ENCODE peak calls at places on chromosomes 3 and 15, in six cellular contexts. I, R, L, M, E and K are unnamed samples.

GRCh38 chr3:59764131-59764530 is 714.3 kb upstream of the CFAP20DC start:
- DNase-seq in I (no peak), R (peak), L (no peak), M (no peak), E (no peak), K (no peak)

GRCh38 chr15:97761124-97761523 is 199.4 kb upstream of the ARRDC4 start:
- DNase-seq in I (no peak), R (no peak), L (no peak), M (no peak), E (no peak), K (no peak)

GRCh38 chr3:197820550-197821335 is 29.7 kb downstream of the LRCH3 start:
- DNase-seq in I (no peak), R (no peak), L (no peak), M (no peak), E (no peak), K (no peak)

GRCh38 chr15:70535071-70535954 is 228.0 kb downstream of the UACA start:
- DNase-seq in I (no peak), R (no peak), L (no peak), M (no peak), E (no peak), K (no peak)

GRCh38 chr3:179853176-179853575 is 183.6 kb downstream of the PEX5L start:
- DNase-seq in I (no peak), R (peak), L (no peak), M (peak), E (no peak), K (no peak)

GRCh38 chr3:142211034-142211433 is 14.4 kb downstream of the GK5 start:
- DNase-seq in I (no peak), R (no peak), L (peak), M (peak), E (no peak), K (peak)

GRCh38 chr15:57610130-57610529 is 18.4 kb downstream of the MYZAP start:
- DNase-seq in I (no peak), R (peak), L (peak), M (peak), E (no peak), K (no peak)

GRCh38 chr3:112228786-112229185 is 65.2 kb downstream of the SLC9C1 start:
- DNase-seq in I (no peak), R (no peak), L (no peak), M (no peak), E (no peak), K (no peak)

GRCh38 chr3:33687406-33688010 is 30.5 kb downstream of the CLASP2 start:
- DNase-seq in I (no peak), R (peak), L (no peak), M (peak), E (no peak), K (no peak)

GRCh38 chr3:81998139-81998755 is 236.8 kb upstream of the GBE1 start:
- DNase-seq in I (no peak), R (peak), L (no peak), M (peak), E (no peak), K (no peak)

GRCh38 chr3:141104151-141104741 is 53.1 kb downstream of the SPSB4 start:
- DNase-seq in I (no peak), R (no peak), L (peak), M (no peak), E (no peak), K (no peak)

GRCh38 chr3:27040674-27041073 is 328.5 kb downstream of the NEK10 start:
- DNase-seq in I (no peak), R (no peak), L (no peak), M (no peak), E (no peak), K (no peak)

GRCh38 chr15:31080618-31081017 is 20.9 kb downstream of the TRPM1 start:
- DNase-seq in I (peak), R (no peak), L (peak), M (peak), E (peak), K (peak)

GRCh38 chr3:195908439-195909293 is at the start of gene TNK2:
- DNase-seq in I (no peak), R (no peak), L (no peak), M (no peak), E (no peak), K (peak)

GRCh38 chr3:9932843-9933560 is 632 bp upstream of the CRELD1 start:
- DNase-seq in I (peak), R (peak), L (peak), M (peak), E (no peak), K (peak)

GRCh38 chr3:11288786-11289637 is 16.8 kb downstream of the ATG7 start:
- DNase-seq in I (no peak), R (peak), L (no peak), M (peak), E (no peak), K (no peak)

GRCh38 chr15:47778263-47778770 is 61.0 kb downstream of the SEMA6D start:
- DNase-seq in I (no peak), R (no peak), L (peak), M (no peak), E (no peak), K (no peak)

GRCh38 chr3:99114565-99115291 is 213.2 kb upstream of the DCBLD2 start:
- DNase-seq in I (peak), R (peak), L (peak), M (peak), E (peak), K (peak)

GRCh38 chr15:101023501-101024110 is 104.4 kb downstream of the LRRK1 start:
- DNase-seq in I (no peak), R (no peak), L (no peak), M (no peak), E (no peak), K (peak)

GRCh38 chr3:124832782-124833709 is 54.1 kb downstream of the ITGB5 start:
- DNase-seq in I (no peak), R (peak), L (no peak), M (peak), E (no peak), K (no peak)

GRCh38 chr3:124826703-124827102 is 60.5 kb downstream of the ITGB5 start:
- DNase-seq in I (no peak), R (peak), L (peak), M (peak), E (peak), K (peak)

GRCh38 chr3:124829819-124830554 is 57.2 kb downstream of the ITGB5 start:
- DNase-seq in I (no peak), R (no peak), L (no peak), M (no peak), E (no peak), K (no peak)

GRCh38 chr3:124831631-124832184 is 55.5 kb downstream of the ITGB5 start:
- DNase-seq in I (no peak), R (no peak), L (no peak), M (no peak), E (no peak), K (no peak)

DNA sequence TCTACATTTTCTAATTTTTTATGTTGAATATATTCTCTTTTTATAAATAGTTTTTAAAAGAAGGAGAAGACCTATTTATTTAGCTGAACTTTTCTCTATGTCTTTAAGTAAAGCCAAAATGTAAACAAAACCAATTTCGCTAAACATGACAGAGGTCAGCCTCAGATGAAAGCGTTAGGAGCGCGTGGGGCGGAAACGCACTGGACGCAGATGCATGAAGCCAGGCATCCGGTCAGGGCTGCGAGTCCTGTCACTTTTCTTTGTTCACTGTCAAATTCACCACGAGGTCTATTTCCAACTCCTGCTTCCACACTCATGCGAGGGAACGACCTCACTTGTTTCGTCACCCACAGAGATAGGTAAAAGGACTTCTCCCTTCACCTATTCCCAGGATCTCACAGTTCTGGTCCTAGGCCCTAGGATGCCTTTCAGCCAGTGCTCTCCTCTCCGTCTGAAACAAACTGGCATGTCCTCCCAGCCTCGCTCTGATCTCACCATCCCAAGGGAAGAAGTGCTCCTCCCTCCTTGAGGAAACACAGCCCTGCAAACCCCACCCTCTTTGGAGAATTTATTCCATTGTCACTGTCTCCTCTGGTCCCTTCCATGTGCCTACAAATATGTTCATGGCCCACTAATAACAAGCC is 57.9 kb downstream of the ITGB5 start:
- DNase-seq in I (no peak), R (no peak), L (peak), M (peak), E (no peak), K (no peak)
- H2BK120ac ChIP-seq in I (no peak), R (peak), L (no peak), M (no peak), E (peak), K (no peak)

DNA sequence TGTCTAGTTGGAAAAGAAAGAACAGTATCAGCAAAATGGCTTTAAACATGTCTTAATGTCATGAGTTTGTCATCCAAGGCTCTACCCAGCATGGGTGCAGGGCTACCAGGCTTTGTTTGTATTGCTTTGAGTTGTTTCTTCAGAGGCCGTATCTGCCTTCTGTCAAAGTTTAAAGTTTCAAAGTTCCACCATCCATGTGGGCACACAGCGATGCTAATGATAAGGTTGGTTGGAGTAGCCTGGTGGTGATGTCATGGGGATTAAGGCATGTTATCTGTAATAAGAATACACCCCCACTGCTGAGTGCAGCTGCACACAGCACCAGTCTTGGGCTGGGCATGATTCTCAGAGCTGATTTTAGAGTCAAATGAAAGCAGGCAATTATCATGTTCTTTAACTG is 71.9 kb upstream of the LRTM1 start:
- DNase-seq in I (no peak), R (peak), L (peak), M (peak), E (no peak), K (no peak)
- H2BK120ac ChIP-seq in I (no peak), R (peak), L (peak), M (no peak), E (no peak), K (no peak)

DNA sequence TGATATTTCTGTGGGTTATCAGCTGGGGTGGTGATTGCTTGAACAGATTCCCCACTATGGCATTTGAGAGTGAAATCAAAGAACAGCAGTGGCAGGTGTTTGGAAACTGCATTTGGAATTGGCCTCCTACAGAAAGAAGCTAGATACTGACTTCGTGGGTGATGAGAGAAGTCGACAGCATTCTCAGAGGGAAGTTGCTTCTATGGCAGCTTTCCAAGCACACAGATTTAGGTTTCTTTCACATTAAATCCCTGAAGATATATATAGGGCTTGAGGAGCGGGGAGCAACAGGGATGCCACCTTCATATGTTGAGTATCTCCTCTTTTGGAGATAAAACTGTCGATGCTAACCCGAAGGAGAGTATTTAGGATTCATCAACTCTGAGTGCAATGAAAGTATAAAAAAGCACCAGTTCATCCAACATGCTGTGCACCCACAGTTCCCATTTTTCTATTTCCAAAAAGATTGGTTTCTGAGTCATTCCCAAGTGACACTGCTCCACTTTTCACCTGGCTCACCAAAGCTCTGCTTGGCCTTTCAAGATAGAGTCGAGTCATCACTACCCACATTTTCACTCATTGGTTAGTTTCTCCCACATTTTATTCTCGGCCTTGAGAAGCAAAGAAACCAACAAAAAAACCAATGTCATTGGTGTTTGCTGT is 579.8 kb upstream of the SUCLG2 start:
- DNase-seq in I (no peak), R (no peak), L (no peak), M (no peak), E (no peak), K (no peak)
- H2BK120ac ChIP-seq in I (no peak), R (no peak), L (no peak), M (no peak), E (no peak), K (no peak)

GRCh38 chr15:64443016-64443415 is 17.4 kb upstream of the ZNF609 start:
- DNase-seq in I (no peak), R (peak), L (no peak), M (no peak), E (no peak), K (no peak)
- H2BK120ac ChIP-seq in I (no peak), R (peak), L (no peak), M (no peak), E (no peak), K (no peak)

DNA sequence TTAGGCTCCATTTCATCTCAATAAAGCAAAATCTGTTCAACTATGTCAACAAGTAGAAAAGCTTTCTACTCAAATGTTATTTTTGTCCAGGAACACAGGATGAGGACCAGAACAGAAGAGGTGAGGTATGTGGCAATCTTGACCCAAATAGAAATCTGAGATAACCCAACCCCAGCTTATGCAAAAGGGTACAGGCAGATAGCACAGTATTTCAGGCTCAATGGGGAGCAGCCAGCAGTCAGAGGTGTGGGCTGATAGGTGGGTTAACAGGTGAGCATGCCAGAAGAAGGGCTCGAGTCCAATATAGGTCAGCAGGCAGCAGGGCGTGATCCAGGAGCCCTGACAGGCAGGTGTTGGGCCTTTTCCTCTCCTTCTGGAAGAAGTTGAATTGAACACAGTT is 281.2 kb upstream of the NR2F2 start:
- DNase-seq in I (no peak), R (no peak), L (no peak), M (no peak), E (no peak), K (no peak)
- H2BK120ac ChIP-seq in I (no peak), R (no peak), L (no peak), M (no peak), E (no peak), K (no peak)

DNA sequence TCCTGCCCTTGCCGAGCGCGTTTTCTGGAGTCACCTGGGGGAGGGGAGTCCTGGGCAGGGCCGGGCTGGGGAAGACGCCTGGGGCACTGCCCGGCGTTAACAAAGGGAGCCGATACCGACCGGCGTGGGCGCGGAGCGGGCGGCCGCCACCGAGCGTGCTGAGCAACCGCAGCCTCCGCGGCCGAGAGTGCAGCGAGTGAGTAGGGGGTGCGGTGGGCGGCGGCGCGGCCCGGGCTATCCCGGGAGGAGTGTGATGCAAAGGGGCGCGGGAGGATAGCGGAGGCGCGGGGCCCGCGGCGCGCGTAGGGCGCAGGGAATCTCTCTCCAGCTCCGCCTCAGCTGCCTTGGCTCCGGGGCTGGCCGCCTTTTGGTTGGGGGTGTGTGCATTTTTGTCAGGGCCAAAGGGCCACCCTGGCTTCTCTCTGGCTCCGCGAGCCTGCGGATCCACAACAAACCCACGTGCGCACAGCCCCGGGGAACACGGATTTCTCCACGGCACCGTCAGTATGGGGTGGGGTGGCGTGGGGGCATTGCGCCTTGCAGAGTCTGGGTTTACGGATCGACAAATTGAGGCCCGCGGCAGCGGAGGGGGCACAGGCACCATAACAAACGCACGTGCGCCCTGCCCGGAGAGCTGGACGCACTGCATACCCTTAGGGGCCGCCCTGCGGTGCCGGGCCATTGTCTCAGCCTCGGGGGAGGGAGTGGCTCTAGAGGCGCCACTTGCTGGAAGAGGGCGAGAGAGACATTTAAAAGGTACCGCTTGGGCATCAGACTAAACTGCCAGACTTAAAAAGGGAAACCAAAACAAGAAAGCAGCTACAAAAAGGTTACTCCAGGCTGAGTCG is 537 bp downstream of the ST6GAL1 start:
- DNase-seq in I (peak), R (peak), L (peak), M (peak), E (peak), K (peak)
- H2BK120ac ChIP-seq in I (peak), R (peak), L (peak), M (no peak), E (no peak), K (no peak)

DNA sequence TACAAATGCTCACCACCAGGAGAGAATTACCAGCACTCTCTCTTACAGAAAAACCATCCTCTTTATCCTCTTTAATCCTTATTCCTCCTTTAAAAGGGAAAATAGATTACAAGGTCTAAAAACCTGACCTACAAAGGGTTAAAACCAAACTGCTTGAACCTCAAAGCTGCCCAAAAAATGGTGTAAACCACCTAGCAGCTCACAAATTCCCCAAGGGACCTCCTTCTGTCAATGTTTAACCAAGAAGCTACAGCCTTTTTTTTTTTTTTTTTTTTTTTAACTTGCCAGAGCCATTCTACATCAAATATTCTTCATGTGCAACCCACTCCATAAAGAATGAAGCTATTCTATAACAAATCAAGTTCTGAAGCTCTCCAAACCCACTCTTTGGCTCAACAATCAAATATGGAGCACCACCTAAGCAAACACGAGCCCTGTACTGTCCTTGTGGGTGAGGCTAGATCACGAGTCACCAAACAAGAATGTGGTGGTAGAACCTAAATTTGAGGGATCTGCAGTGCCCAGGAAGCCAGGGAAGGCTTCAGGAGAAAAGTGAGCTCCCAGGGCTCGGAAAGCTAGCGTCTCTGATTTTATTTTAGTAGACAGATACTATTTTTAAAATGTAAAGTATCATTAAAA is 20.1 kb downstream of the OSBPL10 start:
- DNase-seq in I (no peak), R (peak), L (peak), M (no peak), E (no peak), K (no peak)
- H2BK120ac ChIP-seq in I (no peak), R (peak), L (peak), M (no peak), E (peak), K (no peak)

GRCh38 chr3:94132777-94133176 is 69.9 kb downstream of the NSUN3 start:
- DNase-seq in I (no peak), R (no peak), L (no peak), M (no peak), E (no peak), K (no peak)
- H2BK120ac ChIP-seq in I (no peak), R (no peak), L (no peak), M (no peak), E (no peak), K (no peak)

DNA sequence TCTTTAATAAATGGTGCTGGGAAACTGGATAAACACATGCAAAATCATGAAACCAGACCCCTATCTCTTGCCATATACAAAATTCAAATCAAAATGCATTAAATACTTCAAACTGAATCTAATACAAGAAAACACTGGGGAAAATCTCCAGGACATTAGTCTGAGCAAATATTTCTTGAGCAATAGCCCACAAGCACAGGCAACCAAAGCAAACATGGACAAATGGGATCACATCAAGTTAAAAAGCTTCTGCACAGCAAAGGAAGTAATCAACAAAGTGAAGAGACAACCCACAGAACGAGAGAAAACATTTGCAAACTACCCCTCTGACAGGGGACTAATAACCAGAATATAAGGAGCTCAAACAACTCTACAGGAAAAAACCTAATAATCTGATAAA is 6.3 kb downstream of the ANKRD28 start:
- DNase-seq in I (no peak), R (no peak), L (no peak), M (no peak), E (no peak), K (no peak)
- H2BK120ac ChIP-seq in I (no peak), R (no peak), L (no peak), M (no peak), E (no peak), K (no peak)